ENCODE peak calls at places on chromosomes 5 and 9, in seven cellular contexts. One of them, this sample, is unnamed.
A peak's percentile ranks its signal among the peaks of the same experiment; 100 is the strongest.

GRCh38 chr5:78543292-78543691 is 105.3 kb downstream of the LHFPL2 start:
- DNase-seq in H7: no peak
- DNase-seq in ELR: no peak
- DNase-seq in GM04503: no peak
- DNase-seq in iris pigment epithelial cell: no peak
- DNase-seq in bronchial epithelial cell: no peak
- DNase-seq in mucosa of descending colon: no peak
- DNase-seq in this sample: no peak

GRCh38 chr5:57167201-57167600 is 6.7 kb upstream of the GPBP1 start:
- DNase-seq in H7: no peak
- DNase-seq in ELR: no peak
- DNase-seq in GM04503: no peak
- DNase-seq in iris pigment epithelial cell: no peak
- DNase-seq in bronchial epithelial cell: no peak
- DNase-seq in mucosa of descending colon: no peak
- DNase-seq in this sample: no peak

GRCh38 chr5:146662229-146662628 is 146.2 kb upstream of the GPR151 start:
- DNase-seq in H7: no peak
- DNase-seq in ELR: peak; percentile 56
- DNase-seq in GM04503: no peak
- DNase-seq in iris pigment epithelial cell: peak; percentile 34
- DNase-seq in bronchial epithelial cell: peak; percentile 50
- DNase-seq in mucosa of descending colon: no peak
- DNase-seq in this sample: no peak

GRCh38 chr9:93577045-93577939 is 908 bp downstream of the PHF2 start:
- DNase-seq in H7: peak; percentile 86
- DNase-seq in ELR: peak; percentile 45
- DNase-seq in GM04503: no peak
- DNase-seq in iris pigment epithelial cell: no peak
- DNase-seq in bronchial epithelial cell: peak; percentile 35
- DNase-seq in mucosa of descending colon: peak; percentile 64
- DNase-seq in this sample: peak; percentile 71

GRCh38 chr9:130186839-130187522 is 14.8 kb downstream of the NCS1 start:
- DNase-seq in H7: peak; percentile 92
- DNase-seq in ELR: peak; percentile 75
- DNase-seq in GM04503: peak; percentile 38
- DNase-seq in iris pigment epithelial cell: peak; percentile 31
- DNase-seq in bronchial epithelial cell: peak; percentile 73
- DNase-seq in mucosa of descending colon: peak; percentile 85
- DNase-seq in this sample: peak; percentile 95

GRCh38 chr9:87950765-87951488 is 23.4 kb downstream of the CDK20 start:
- DNase-seq in H7: peak; percentile 78
- DNase-seq in ELR: peak; percentile 64
- DNase-seq in GM04503: no peak
- DNase-seq in iris pigment epithelial cell: peak; percentile 38
- DNase-seq in bronchial epithelial cell: peak; percentile 35
- DNase-seq in mucosa of descending colon: no peak
- DNase-seq in this sample: peak; percentile 67

GRCh38 chr9:16867571-16868311 is 2.7 kb downstream of the BNC2 start:
- DNase-seq in H7: peak; percentile 30
- DNase-seq in ELR: peak; percentile 70
- DNase-seq in GM04503: peak; percentile 47
- DNase-seq in iris pigment epithelial cell: peak; percentile 93
- DNase-seq in bronchial epithelial cell: peak; percentile 46
- DNase-seq in mucosa of descending colon: no peak
- DNase-seq in this sample: no peak

GRCh38 chr5:86979801-86980510 is 287.7 kb upstream of the RASA1 start:
- DNase-seq in H7: no peak
- DNase-seq in ELR: peak; percentile 93
- DNase-seq in GM04503: peak; percentile 39
- DNase-seq in iris pigment epithelial cell: peak; percentile 80
- DNase-seq in bronchial epithelial cell: peak; percentile 86
- DNase-seq in mucosa of descending colon: no peak
- DNase-seq in this sample: no peak

GRCh38 chr5:78959767-78960166 is 25.3 kb downstream of the ARSB start:
- DNase-seq in H7: no peak
- DNase-seq in ELR: no peak
- DNase-seq in GM04503: no peak
- DNase-seq in iris pigment epithelial cell: no peak
- DNase-seq in bronchial epithelial cell: no peak
- DNase-seq in mucosa of descending colon: no peak
- DNase-seq in this sample: no peak

GRCh38 chr9:32782476-32783167 is 718 bp upstream of the TMEM215 start:
- DNase-seq in H7: peak; percentile 76
- DNase-seq in ELR: no peak
- DNase-seq in GM04503: no peak
- DNase-seq in iris pigment epithelial cell: no peak
- DNase-seq in bronchial epithelial cell: no peak
- DNase-seq in mucosa of descending colon: no peak
- DNase-seq in this sample: peak; percentile 78

GRCh38 chr9:109549386-109549785 is 51.3 kb upstream of the PTPN3 start:
- DNase-seq in H7: no peak
- DNase-seq in ELR: no peak
- DNase-seq in GM04503: no peak
- DNase-seq in iris pigment epithelial cell: no peak
- DNase-seq in bronchial epithelial cell: no peak
- DNase-seq in mucosa of descending colon: no peak
- DNase-seq in this sample: no peak

GRCh38 chr5:154562244-154562861 is 84.3 kb upstream of the HAND1 start:
- DNase-seq in H7: no peak
- DNase-seq in ELR: no peak
- DNase-seq in GM04503: no peak
- DNase-seq in iris pigment epithelial cell: no peak
- DNase-seq in bronchial epithelial cell: no peak
- DNase-seq in mucosa of descending colon: no peak
- DNase-seq in this sample: no peak

GRCh38 chr5:82276800-82277612 is 1.1 kb downstream of the RPS23 start:
- DNase-seq in H7: no peak
- DNase-seq in ELR: peak; percentile 19
- DNase-seq in GM04503: no peak
- DNase-seq in iris pigment epithelial cell: no peak
- DNase-seq in bronchial epithelial cell: no peak
- DNase-seq in mucosa of descending colon: no peak
- DNase-seq in this sample: no peak

GRCh38 chr5:128506643-128507042 is 31.4 kb downstream of the FBN2 start:
- DNase-seq in H7: no peak
- DNase-seq in ELR: no peak
- DNase-seq in GM04503: no peak
- DNase-seq in iris pigment epithelial cell: no peak
- DNase-seq in bronchial epithelial cell: no peak
- DNase-seq in mucosa of descending colon: no peak
- DNase-seq in this sample: no peak

GRCh38 chr5:74587895-74588294 is 52.6 kb downstream of the ENC1 start:
- DNase-seq in H7: no peak
- DNase-seq in ELR: no peak
- DNase-seq in GM04503: no peak
- DNase-seq in iris pigment epithelial cell: no peak
- DNase-seq in bronchial epithelial cell: no peak
- DNase-seq in mucosa of descending colon: no peak
- DNase-seq in this sample: no peak

GRCh38 chr5:115857621-115858349 is 16.1 kb downstream of the AP3S1 start:
- DNase-seq in H7: no peak
- DNase-seq in ELR: peak; percentile 67
- DNase-seq in GM04503: no peak
- DNase-seq in iris pigment epithelial cell: peak; percentile 69
- DNase-seq in bronchial epithelial cell: peak; percentile 37
- DNase-seq in mucosa of descending colon: no peak
- DNase-seq in this sample: no peak

GRCh38 chr5:2895196-2895595 is 143.7 kb upstream of the IRX2 start:
- DNase-seq in H7: no peak
- DNase-seq in ELR: no peak
- DNase-seq in GM04503: no peak
- DNase-seq in iris pigment epithelial cell: no peak
- DNase-seq in bronchial epithelial cell: no peak
- DNase-seq in mucosa of descending colon: no peak
- DNase-seq in this sample: peak; percentile 28

GRCh38 chr5:115571441-115571878 is 26.9 kb upstream of the FEM1C start:
- DNase-seq in H7: peak; percentile 14
- DNase-seq in ELR: no peak
- DNase-seq in GM04503: no peak
- DNase-seq in iris pigment epithelial cell: no peak
- DNase-seq in bronchial epithelial cell: no peak
- DNase-seq in mucosa of descending colon: no peak
- DNase-seq in this sample: peak; percentile 65

GRCh38 chr9:15353892-15354291 is 46.9 kb upstream of the TTC39B start:
- DNase-seq in H7: no peak
- DNase-seq in ELR: no peak
- DNase-seq in GM04503: no peak
- DNase-seq in iris pigment epithelial cell: no peak
- DNase-seq in bronchial epithelial cell: no peak
- DNase-seq in mucosa of descending colon: no peak
- DNase-seq in this sample: no peak

GRCh38 chr5:91168859-91169258 is 214.3 kb downstream of the ARRDC3 start:
- DNase-seq in H7: no peak
- DNase-seq in ELR: no peak
- DNase-seq in GM04503: no peak
- DNase-seq in iris pigment epithelial cell: no peak
- DNase-seq in bronchial epithelial cell: no peak
- DNase-seq in mucosa of descending colon: no peak
- DNase-seq in this sample: no peak

GRCh38 chr5:93078082-93079038 is 502.7 kb downstream of the NR2F1-AS1 start:
- DNase-seq in H7: no peak
- DNase-seq in ELR: peak; percentile 97
- DNase-seq in GM04503: peak; percentile 99
- DNase-seq in iris pigment epithelial cell: peak; percentile 92
- DNase-seq in bronchial epithelial cell: peak; percentile 94
- DNase-seq in mucosa of descending colon: no peak
- DNase-seq in this sample: no peak

GRCh38 chr9:93303258-93303771 is 119.4 kb downstream of the WNK2 start:
- DNase-seq in H7: peak; percentile 39
- DNase-seq in ELR: no peak
- DNase-seq in GM04503: no peak
- DNase-seq in iris pigment epithelial cell: no peak
- DNase-seq in bronchial epithelial cell: no peak
- DNase-seq in mucosa of descending colon: peak; percentile 19
- DNase-seq in this sample: peak; percentile 21